ENCODE peak calls at places on chromosomes 13 and 19, in ten cellular contexts. One of them, this sample, is unnamed.
A peak's percentile ranks its signal among the peaks of the same experiment; 100 is the strongest.

GRCh38 chr13:99693812-99694211 is 192.5 kb downstream of the TM9SF2 start:
- DNase-seq in stimulated activated CD4-positive, alpha-beta T cell treated with anti-CD3 and anti-CD28 coated beads, Interleukin-4, amount 100 ng/mL, for 4 hours: no peak
- DNase-seq in cardiac muscle cell: no peak
- DNase-seq in EL: no peak
- DNase-seq in amygdala: no peak
- DNase-seq in endothelial cell: no peak
- DNase-seq in anterior cingulate cortex: no peak
- DNase-seq in COR-L47: no peak
- DNase-seq in activated CD4-positive, alpha-beta T cell treated with anti-CD3 and anti-CD28 coated beads for 48 hours: no peak
- DNase-seq in germinal center: no peak
- DNase-seq in this sample: no peak

GRCh38 chr19:37227996-37228395 is 10.0 kb downstream of the ZNF383 start:
- DNase-seq in stimulated activated CD4-positive, alpha-beta T cell treated with anti-CD3 and anti-CD28 coated beads, Interleukin-4, amount 100 ng/mL, for 4 hours: no peak
- DNase-seq in cardiac muscle cell: no peak
- DNase-seq in EL: no peak
- DNase-seq in amygdala: no peak
- DNase-seq in endothelial cell: peak; percentile 30
- DNase-seq in anterior cingulate cortex: no peak
- DNase-seq in COR-L47: peak; percentile 52
- DNase-seq in activated CD4-positive, alpha-beta T cell treated with anti-CD3 and anti-CD28 coated beads for 48 hours: peak; percentile 52
- DNase-seq in germinal center: no peak
- DNase-seq in this sample: no peak

GRCh38 chr19:7869453-7869909 is 4.7 kb downstream of the PRR36 start:
- DNase-seq in stimulated activated CD4-positive, alpha-beta T cell treated with anti-CD3 and anti-CD28 coated beads, Interleukin-4, amount 100 ng/mL, for 4 hours: peak; percentile 80
- DNase-seq in cardiac muscle cell: peak; percentile 40
- DNase-seq in EL: peak; percentile 55
- DNase-seq in amygdala: no peak
- DNase-seq in endothelial cell: peak; percentile 53
- DNase-seq in anterior cingulate cortex: peak; percentile 54
- DNase-seq in COR-L47: no peak
- DNase-seq in activated CD4-positive, alpha-beta T cell treated with anti-CD3 and anti-CD28 coated beads for 48 hours: peak; percentile 87
- DNase-seq in germinal center: peak; percentile 86
- DNase-seq in this sample: peak; percentile 64

GRCh38 chr19:28425431-28425931 is 787.5 kb downstream of the UQCRFS1 start:
- DNase-seq in stimulated activated CD4-positive, alpha-beta T cell treated with anti-CD3 and anti-CD28 coated beads, Interleukin-4, amount 100 ng/mL, for 4 hours: no peak
- DNase-seq in cardiac muscle cell: peak; percentile 39
- DNase-seq in EL: peak; percentile 43
- DNase-seq in amygdala: no peak
- DNase-seq in endothelial cell: no peak
- DNase-seq in anterior cingulate cortex: no peak
- DNase-seq in COR-L47: no peak
- DNase-seq in activated CD4-positive, alpha-beta T cell treated with anti-CD3 and anti-CD28 coated beads for 48 hours: no peak
- DNase-seq in germinal center: no peak
- DNase-seq in this sample: no peak

GRCh38 chr13:30824651-30825050 is 81.4 kb upstream of the MEDAG start:
- DNase-seq in stimulated activated CD4-positive, alpha-beta T cell treated with anti-CD3 and anti-CD28 coated beads, Interleukin-4, amount 100 ng/mL, for 4 hours: no peak
- DNase-seq in cardiac muscle cell: no peak
- DNase-seq in EL: no peak
- DNase-seq in amygdala: no peak
- DNase-seq in endothelial cell: no peak
- DNase-seq in anterior cingulate cortex: no peak
- DNase-seq in COR-L47: peak; percentile 49
- DNase-seq in activated CD4-positive, alpha-beta T cell treated with anti-CD3 and anti-CD28 coated beads for 48 hours: no peak
- DNase-seq in germinal center: no peak
- DNase-seq in this sample: no peak

GRCh38 chr13:39616087-39616694 is 13.2 kb upstream of the LHFPL6 start:
- DNase-seq in stimulated activated CD4-positive, alpha-beta T cell treated with anti-CD3 and anti-CD28 coated beads, Interleukin-4, amount 100 ng/mL, for 4 hours: peak; percentile 24
- DNase-seq in cardiac muscle cell: peak; percentile 85
- DNase-seq in EL: peak; percentile 65
- DNase-seq in amygdala: no peak
- DNase-seq in endothelial cell: peak; percentile 64
- DNase-seq in anterior cingulate cortex: no peak
- DNase-seq in COR-L47: peak; percentile 59
- DNase-seq in activated CD4-positive, alpha-beta T cell treated with anti-CD3 and anti-CD28 coated beads for 48 hours: peak; percentile 41
- DNase-seq in germinal center: peak; percentile 78
- DNase-seq in this sample: no peak

GRCh38 chr13:40376296-40376849 is 290.1 kb downstream of the FOXO1 start:
- DNase-seq in stimulated activated CD4-positive, alpha-beta T cell treated with anti-CD3 and anti-CD28 coated beads, Interleukin-4, amount 100 ng/mL, for 4 hours: no peak
- DNase-seq in cardiac muscle cell: no peak
- DNase-seq in EL: no peak
- DNase-seq in amygdala: no peak
- DNase-seq in endothelial cell: no peak
- DNase-seq in anterior cingulate cortex: no peak
- DNase-seq in COR-L47: no peak
- DNase-seq in activated CD4-positive, alpha-beta T cell treated with anti-CD3 and anti-CD28 coated beads for 48 hours: no peak
- DNase-seq in germinal center: no peak
- DNase-seq in this sample: no peak

GRCh38 chr13:106455777-106456176 is 79.7 kb downstream of the EFNB2 start:
- DNase-seq in stimulated activated CD4-positive, alpha-beta T cell treated with anti-CD3 and anti-CD28 coated beads, Interleukin-4, amount 100 ng/mL, for 4 hours: no peak
- DNase-seq in cardiac muscle cell: no peak
- DNase-seq in EL: no peak
- DNase-seq in amygdala: no peak
- DNase-seq in endothelial cell: no peak
- DNase-seq in anterior cingulate cortex: no peak
- DNase-seq in COR-L47: no peak
- DNase-seq in activated CD4-positive, alpha-beta T cell treated with anti-CD3 and anti-CD28 coated beads for 48 hours: no peak
- DNase-seq in germinal center: no peak
- DNase-seq in this sample: no peak

GRCh38 chr13:80116107-80116506 is 224.8 kb downstream of the SPRY2 start:
- DNase-seq in stimulated activated CD4-positive, alpha-beta T cell treated with anti-CD3 and anti-CD28 coated beads, Interleukin-4, amount 100 ng/mL, for 4 hours: no peak
- DNase-seq in cardiac muscle cell: peak; percentile 54
- DNase-seq in EL: peak; percentile 68
- DNase-seq in amygdala: no peak
- DNase-seq in endothelial cell: no peak
- DNase-seq in anterior cingulate cortex: no peak
- DNase-seq in COR-L47: no peak
- DNase-seq in activated CD4-positive, alpha-beta T cell treated with anti-CD3 and anti-CD28 coated beads for 48 hours: no peak
- DNase-seq in germinal center: no peak
- DNase-seq in this sample: no peak

GRCh38 chr13:103876571-103876970 is 810.4 kb upstream of the SLC10A2 start:
- DNase-seq in stimulated activated CD4-positive, alpha-beta T cell treated with anti-CD3 and anti-CD28 coated beads, Interleukin-4, amount 100 ng/mL, for 4 hours: no peak
- DNase-seq in cardiac muscle cell: no peak
- DNase-seq in EL: no peak
- DNase-seq in amygdala: no peak
- DNase-seq in endothelial cell: no peak
- DNase-seq in anterior cingulate cortex: no peak
- DNase-seq in COR-L47: no peak
- DNase-seq in activated CD4-positive, alpha-beta T cell treated with anti-CD3 and anti-CD28 coated beads for 48 hours: no peak
- DNase-seq in germinal center: no peak
- DNase-seq in this sample: no peak

GRCh38 chr19:9645466-9645865 is 24.4 kb upstream of the ZNF561 start:
- DNase-seq in stimulated activated CD4-positive, alpha-beta T cell treated with anti-CD3 and anti-CD28 coated beads, Interleukin-4, amount 100 ng/mL, for 4 hours: no peak
- DNase-seq in cardiac muscle cell: no peak
- DNase-seq in EL: no peak
- DNase-seq in amygdala: no peak
- DNase-seq in endothelial cell: no peak
- DNase-seq in anterior cingulate cortex: no peak
- DNase-seq in COR-L47: no peak
- DNase-seq in activated CD4-positive, alpha-beta T cell treated with anti-CD3 and anti-CD28 coated beads for 48 hours: no peak
- DNase-seq in germinal center: no peak
- DNase-seq in this sample: no peak

GRCh38 chr13:49585220-49586157 is at the start of gene RCBTB1:
- DNase-seq in stimulated activated CD4-positive, alpha-beta T cell treated with anti-CD3 and anti-CD28 coated beads, Interleukin-4, amount 100 ng/mL, for 4 hours: peak; percentile 57
- DNase-seq in cardiac muscle cell: peak; percentile 72
- DNase-seq in EL: peak; percentile 72
- DNase-seq in amygdala: peak; percentile 70
- DNase-seq in endothelial cell: peak; percentile 67
- DNase-seq in anterior cingulate cortex: peak; percentile 83
- DNase-seq in COR-L47: peak; percentile 67
- DNase-seq in activated CD4-positive, alpha-beta T cell treated with anti-CD3 and anti-CD28 coated beads for 48 hours: peak; percentile 74
- DNase-seq in germinal center: peak; percentile 95
- DNase-seq in this sample: peak; percentile 77

GRCh38 chr19:10085641-10086031 is 481 bp upstream of the SHFL start:
- DNase-seq in stimulated activated CD4-positive, alpha-beta T cell treated with anti-CD3 and anti-CD28 coated beads, Interleukin-4, amount 100 ng/mL, for 4 hours: no peak
- DNase-seq in cardiac muscle cell: no peak
- DNase-seq in EL: no peak
- DNase-seq in amygdala: no peak
- DNase-seq in endothelial cell: no peak
- DNase-seq in anterior cingulate cortex: no peak
- DNase-seq in COR-L47: no peak
- DNase-seq in activated CD4-positive, alpha-beta T cell treated with anti-CD3 and anti-CD28 coated beads for 48 hours: no peak
- DNase-seq in germinal center: no peak
- DNase-seq in this sample: no peak

GRCh38 chr13:71493189-71493588 is 373.8 kb downstream of the DACH1 start:
- DNase-seq in stimulated activated CD4-positive, alpha-beta T cell treated with anti-CD3 and anti-CD28 coated beads, Interleukin-4, amount 100 ng/mL, for 4 hours: no peak
- DNase-seq in cardiac muscle cell: no peak
- DNase-seq in EL: no peak
- DNase-seq in amygdala: no peak
- DNase-seq in endothelial cell: no peak
- DNase-seq in anterior cingulate cortex: no peak
- DNase-seq in COR-L47: no peak
- DNase-seq in activated CD4-positive, alpha-beta T cell treated with anti-CD3 and anti-CD28 coated beads for 48 hours: no peak
- DNase-seq in germinal center: no peak
- DNase-seq in this sample: no peak

GRCh38 chr19:45769821-45770191 is 754 bp upstream of the SIX5 start:
- DNase-seq in stimulated activated CD4-positive, alpha-beta T cell treated with anti-CD3 and anti-CD28 coated beads, Interleukin-4, amount 100 ng/mL, for 4 hours: no peak
- DNase-seq in cardiac muscle cell: no peak
- DNase-seq in EL: no peak
- DNase-seq in amygdala: peak; percentile 81
- DNase-seq in endothelial cell: no peak
- DNase-seq in anterior cingulate cortex: no peak
- DNase-seq in COR-L47: no peak
- DNase-seq in activated CD4-positive, alpha-beta T cell treated with anti-CD3 and anti-CD28 coated beads for 48 hours: peak; percentile 62
- DNase-seq in germinal center: peak; percentile 67
- DNase-seq in this sample: no peak

GRCh38 chr19:37990362-37990761 is 83.4 kb downstream of the SIPA1L3 start:
- DNase-seq in stimulated activated CD4-positive, alpha-beta T cell treated with anti-CD3 and anti-CD28 coated beads, Interleukin-4, amount 100 ng/mL, for 4 hours: no peak
- DNase-seq in cardiac muscle cell: no peak
- DNase-seq in EL: no peak
- DNase-seq in amygdala: no peak
- DNase-seq in endothelial cell: no peak
- DNase-seq in anterior cingulate cortex: no peak
- DNase-seq in COR-L47: no peak
- DNase-seq in activated CD4-positive, alpha-beta T cell treated with anti-CD3 and anti-CD28 coated beads for 48 hours: no peak
- DNase-seq in germinal center: no peak
- DNase-seq in this sample: peak; percentile 47

This sample was measured in lung.